ENCODE peak calls at places on chromosome 13, in six cellular contexts. M is neural crest cell; T is A549; O is stimulated activated CD4-positive, alpha-beta T cell treated with anti-CD3 and anti-CD28 coated beads, Interleukin-4, amount 100 ng/mL, for 1 hour; A is astrocyte of the cerebellum; E is NT2/D1. Q is an unnamed sample.

GRCh38 chr13:52749446-52749845 is 9.8 kb upstream of the CNMD start:
- DNase-seq in O (no peak), T (no peak), E (no peak), A (no peak), M (no peak), Q (no peak)

GRCh38 chr13:33611016-33611805 is 206.7 kb upstream of the RFC3 start:
- DNase-seq in A (peak), T (no peak), M (peak), O (no peak), E (no peak), Q (no peak)

GRCh38 chr13:27826379-27827353 is 34.4 kb downstream of the GSX1 start:
- DNase-seq in E (peak), M (peak), T (peak), A (peak), O (peak), Q (peak)

GRCh38 chr13:110206170-110206569 is 100.8 kb downstream of the COL4A1 start:
- DNase-seq in E (no peak), A (no peak), T (no peak), O (no peak), M (no peak), Q (no peak)

GRCh38 chr13:76641056-76641455 is 245.1 kb downstream of the KCTD12 start:
- DNase-seq in E (no peak), T (no peak), O (no peak), M (no peak), A (peak), Q (no peak)

GRCh38 chr13:23903906-23904280 is 6.6 kb upstream of the C1QTNF9B start:
- DNase-seq in O (no peak), E (no peak), M (no peak), T (no peak), A (no peak), Q (no peak)

GRCh38 chr13:31756346-31756745 is 17.0 kb downstream of the RXFP2 start:
- DNase-seq in E (no peak), M (no peak), A (no peak), T (no peak), O (no peak), Q (peak)

GRCh38 chr13:51955841-51956603 is 55.2 kb downstream of the ATP7B start:
- DNase-seq in E (no peak), M (no peak), T (no peak), O (no peak), A (no peak), Q (no peak)

GRCh38 chr13:93259527-93260080 is 33.0 kb downstream of the GPC6 start:
- DNase-seq in M (no peak), T (no peak), E (no peak), A (no peak), O (no peak), Q (no peak)

Q was measured in PC-3.